ENCODE peak calls at places on chromosomes 5 and 9, in ten cellular contexts. L, Y, I, J, U, T, Q, W, C and H are unnamed samples.

GRCh38 chr5:39224196-39224754 is 4.9 kb upstream of the FYB1 start:
- DNase-seq in L (no peak), Y (no peak), I (no peak), J (no peak), U (peak), T (no peak), Q (no peak), W (peak), C (peak), H (no peak)

GRCh38 chr5:125046838-125047237 is 300.4 kb upstream of the ZNF608 start:
- DNase-seq in L (no peak), Y (no peak), I (no peak), J (no peak), U (no peak), T (no peak), Q (no peak), W (no peak), C (no peak), H (no peak)

GRCh38 chr5:95842955-95843544 is 20.5 kb upstream of the GLRX start:
- DNase-seq in L (peak), Y (no peak), I (peak), J (no peak), U (peak), T (peak), Q (no peak), W (peak), C (peak), H (peak)

GRCh38 chr5:11683666-11684065 is 220.6 kb downstream of the CTNND2 start:
- DNase-seq in L (no peak), Y (no peak), I (peak), J (no peak), U (no peak), T (no peak), Q (no peak), W (no peak), C (no peak), H (no peak)

GRCh38 chr5:78005021-78005785 is 229.1 kb upstream of the TBCA start:
- DNase-seq in L (no peak), Y (peak), I (no peak), J (no peak), U (peak), T (no peak), Q (no peak), W (peak), C (no peak), H (no peak)

GRCh38 chr9:81819859-81820546 is 108.2 kb upstream of the SPATA31D4 start:
- DNase-seq in L (no peak), Y (no peak), I (no peak), J (no peak), U (no peak), T (no peak), Q (no peak), W (no peak), C (no peak), H (no peak)

GRCh38 chr5:75526065-75526464 is 14.4 kb downstream of the POLK start:
- DNase-seq in L (no peak), Y (no peak), I (no peak), J (no peak), U (no peak), T (no peak), Q (no peak), W (no peak), C (no peak), H (no peak)

GRCh38 chr5:160197341-160198147 is 31.8 kb upstream of the FABP6 start:
- DNase-seq in L (no peak), Y (no peak), I (peak), J (no peak), U (peak), T (no peak), Q (peak), W (no peak), C (peak), H (no peak)

GRCh38 chr5:88785396-88786216 is 97.4 kb downstream of the MEF2C start:
- DNase-seq in L (no peak), Y (peak), I (no peak), J (peak), U (peak), T (peak), Q (no peak), W (peak), C (no peak), H (no peak)

GRCh38 chr9:98597372-98597771 is 111.4 kb downstream of the GABBR2 start:
- DNase-seq in L (no peak), Y (no peak), I (no peak), J (no peak), U (peak), T (no peak), Q (no peak), W (no peak), C (no peak), H (no peak)

GRCh38 chr5:144598451-144599068 is 427.9 kb downstream of the KCTD16 start:
- DNase-seq in L (no peak), Y (peak), I (no peak), J (no peak), U (no peak), T (no peak), Q (peak), W (no peak), C (no peak), H (no peak)

GRCh38 chr5:163623524-163623923 is 118.1 kb downstream of the MAT2B start:
- DNase-seq in L (no peak), Y (no peak), I (no peak), J (no peak), U (no peak), T (no peak), Q (no peak), W (no peak), C (no peak), H (no peak)

GRCh38 chr5:131042021-131042789 is 122.9 kb downstream of the HINT1 start:
- DNase-seq in L (no peak), Y (no peak), I (no peak), J (no peak), U (no peak), T (no peak), Q (no peak), W (no peak), C (no peak), H (no peak)